ENCODE peak calls at places on chromosomes 16 and 17, in six cellular contexts. M, Y, U, V, H and Q are unnamed samples.

GRCh38 chr16:71338632-71339031 is 19.9 kb upstream of the CALB2 start:
- DNase-seq in V (no peak), U (no peak), M (no peak), H (no peak), Y (no peak), Q (no peak)

GRCh38 chr17:48014603-48015037 is 23.0 kb downstream of the COPZ2 start:
- DNase-seq in H (no peak), U (no peak), M (no peak), V (no peak), Y (no peak), Q (no peak)

GRCh38 chr17:82900741-82901140 is 60.9 kb upstream of the ZNF750 start:
- DNase-seq in M (no peak), U (no peak), H (no peak), V (no peak), Y (no peak), Q (no peak)

GRCh38 chr16:17633146-17633966 is 162.6 kb upstream of the XYLT1 start:
- DNase-seq in H (no peak), Y (no peak), U (no peak), V (no peak), M (no peak), Q (no peak)

GRCh38 chr17:77242118-77242800 is 101.5 kb downstream of the SEC14L1 start:
- DNase-seq in Y (no peak), U (no peak), H (no peak), V (no peak), M (no peak), Q (no peak)

GRCh38 chr17:9322298-9322697 is 253.3 kb downstream of the STX8 start:
- DNase-seq in Y (no peak), M (no peak), V (no peak), U (no peak), H (no peak), Q (no peak)

GRCh38 chr16:2686912-2687507 is 4.7 kb downstream of the KCTD5 start:
- DNase-seq in Y (no peak), V (no peak), U (no peak), M (no peak), H (no peak), Q (peak; percentile 64)

GRCh38 chr16:63568184-63568583 is 1531.9 kb upstream of the CDH8 start:
- DNase-seq in H (no peak), U (no peak), M (no peak), V (no peak), Y (no peak), Q (no peak)

GRCh38 chr17:74118504-74118903 is 85.0 kb upstream of the RPL38 start:
- DNase-seq in H (no peak), M (no peak), U (no peak), Y (no peak), V (no peak), Q (no peak)

GRCh38 chr17:26962255-26963162 is 331.4 kb upstream of the WSB1 start:
- DNase-seq in H (no peak), U (no peak), M (no peak), V (no peak), Y (no peak), Q (no peak)

GRCh38 chr17:1067282-1067956 is 70.5 kb downstream of the TIMM22 start:
- DNase-seq in H (no peak), V (peak; percentile 40), Y (no peak), U (peak; percentile 21), M (no peak), Q (no peak)

GRCh38 chr17:63946440-63947363 is 14.6 kb upstream of the CD79B start:
- DNase-seq in H (no peak), V (no peak), U (peak; percentile 28), Y (peak; percentile 57), M (no peak), Q (peak; percentile 93)

GRCh38 chr17:66749217-66749832 is 85.6 kb upstream of the CACNG5 start:
- DNase-seq in V (no peak), H (no peak), U (no peak), M (no peak), Y (no peak), Q (no peak)

GRCh38 chr17:73650617-73651200 is 6.5 kb upstream of the SDK2 start:
- DNase-seq in V (no peak), Y (peak; percentile 79), M (no peak), U (no peak), H (no peak), Q (no peak)

GRCh38 chr17:56222255-56222654 is 69.0 kb downstream of the ANKFN1 start:
- DNase-seq in U (no peak), M (no peak), Y (no peak), H (no peak), V (no peak), Q (no peak)

GRCh38 chr17:596287-596686 is 118.4 kb downstream of the VPS53 start:
- DNase-seq in V (no peak), U (no peak), M (no peak), H (no peak), Y (no peak), Q (no peak)

GRCh38 chr17:59505610-59506276 is 59.7 kb upstream of the DHX40 start:
- DNase-seq in V (no peak), U (no peak), Y (no peak), H (no peak), M (no peak), Q (no peak)

GRCh38 chr16:16062023-16062932 is 112.9 kb downstream of the ABCC1 start:
- DNase-seq in V (peak; percentile 29), H (no peak), U (peak; percentile 41), Y (no peak), M (no peak), Q (no peak)

GRCh38 chr16:1874854-1875253 is 2.9 kb upstream of the MEIOB start:
- DNase-seq in M (no peak), V (no peak), H (no peak), U (no peak), Y (no peak), Q (no peak)

GRCh38 chr16:84186685-84187437 is at the start of gene TAF1C:
- DNase-seq in U (peak; percentile 96), V (peak; percentile 93), M (peak; percentile 88), H (peak; percentile 81), Y (peak; percentile 92), Q (peak; percentile 98)

GRCh38 chr17:1882836-1883235 is 53.0 kb downstream of the RPA1 start:
- DNase-seq in V (no peak), Y (peak; percentile 32), M (no peak), U (peak; percentile 55), H (no peak), Q (peak; percentile 77)

GRCh38 chr17:9261059-9262029 is 240.0 kb downstream of the NTN1 start:
- DNase-seq in H (no peak), U (no peak), M (no peak), Y (no peak), V (no peak), Q (no peak)

GRCh38 chr16:82876951-82877350 is 250.2 kb downstream of the CDH13 start:
- DNase-seq in M (no peak), V (no peak), Y (no peak), U (no peak), H (no peak), Q (no peak)

GRCh38 chr17:40351185-40352043 is 13.1 kb downstream of the GJD3 start:
- DNase-seq in H (no peak), M (no peak), U (no peak), Y (peak; percentile 16), V (no peak), Q (no peak)

GRCh38 chr17:40348562-40349476 is 15.7 kb downstream of the GJD3 start:
- DNase-seq in Y (peak; percentile 40), V (peak; percentile 79), U (no peak), M (no peak), H (no peak), Q (no peak)

GRCh38 chr17:40350410-40351184 is 13.9 kb downstream of the GJD3 start:
- DNase-seq in U (no peak), V (no peak), M (no peak), Y (peak; percentile 28), H (no peak), Q (no peak)

GRCh38 chr17:40348136-40348504 is 16.4 kb downstream of the GJD3 start:
- DNase-seq in H (no peak), V (no peak), U (no peak), Y (peak; percentile 20), M (no peak), Q (no peak)

DNA sequence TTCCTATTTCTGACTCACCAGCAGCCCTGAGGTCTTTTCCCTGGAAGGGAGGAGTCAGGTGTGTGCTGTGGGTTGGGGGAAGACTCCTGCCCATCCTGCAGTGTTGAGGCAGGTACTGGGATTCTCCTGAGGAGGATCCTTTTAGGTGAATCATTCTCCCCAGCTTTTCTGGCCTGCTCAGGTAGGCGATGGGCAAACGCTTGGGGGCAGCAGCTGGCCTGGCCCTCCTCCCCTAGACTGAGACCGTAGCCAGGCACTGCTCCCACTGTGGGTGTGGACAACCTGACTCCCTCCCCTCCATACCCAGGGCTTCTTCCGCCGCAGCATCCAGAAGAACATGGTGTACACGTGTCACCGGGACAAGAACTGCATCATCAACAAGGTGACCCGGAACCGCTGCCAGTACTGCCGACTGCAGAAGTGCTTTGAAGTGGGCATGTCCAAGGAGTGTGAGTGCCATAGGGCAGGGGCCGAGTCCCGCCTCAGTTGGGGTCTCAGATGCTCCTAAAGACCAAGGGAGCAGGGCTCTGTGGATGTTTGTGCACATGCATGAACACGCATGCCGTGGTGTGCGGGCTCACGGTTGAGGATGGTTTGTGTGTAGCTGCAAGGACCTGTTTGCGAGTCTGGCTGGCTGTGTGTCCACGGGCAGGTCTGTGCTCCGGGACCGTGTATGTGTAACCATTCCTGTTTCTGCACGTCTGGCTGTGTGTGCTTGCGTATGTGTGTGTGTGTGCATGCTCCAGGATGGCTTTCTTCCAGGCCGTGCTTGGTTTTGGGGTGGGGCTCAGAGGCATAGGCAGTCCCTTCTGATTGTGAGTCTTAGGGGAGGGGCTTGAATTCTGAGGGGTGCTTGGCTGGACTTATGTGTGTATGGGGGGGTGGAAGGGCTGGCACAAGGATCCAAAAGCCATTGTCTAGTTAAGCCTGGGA is 14.8 kb downstream of the GJD3 start:
- DNase-seq in U (peak; percentile 72), Y (peak; percentile 50), H (no peak), V (peak; percentile 58), M (no peak), Q (no peak)
- H3K27ac ChIP-seq in U (peak overlapping the region; percentile 41), Y (no peak overlapping the region), H (no peak overlapping the region), V (peak overlapping the region; percentile 97), M (no peak overlapping the region), Q (no peak overlapping the region)

GRCh38 chr17:81533713-81534141 is 5.5 kb downstream of the FSCN2 start:
- DNase-seq in Y (no peak), V (no peak), M (no peak), U (no peak), H (no peak), Q (no peak)
- H3K27ac ChIP-seq in Y (no peak overlapping the region), V (no peak overlapping the region), M (no peak overlapping the region), U (no peak overlapping the region), H (no peak overlapping the region), Q (no peak overlapping the region)

GRCh38 chr17:30605027-30605426 is 127.8 kb downstream of the GOSR1 start:
- DNase-seq in V (no peak), M (no peak), Y (no peak), H (no peak), U (no peak), Q (no peak)
- H3K27ac ChIP-seq in V (no peak overlapping the region), M (no peak overlapping the region), Y (no peak overlapping the region), H (no peak overlapping the region), U (no peak overlapping the region), Q (no peak overlapping the region)

GRCh38 chr16:85536073-85536410 is 77.1 kb upstream of the GSE1 start:
- DNase-seq in V (no peak), Y (no peak), M (no peak), H (no peak), U (no peak), Q (no peak)
- H3K27ac ChIP-seq in V (peak overlapping the region; percentile 63), Y (peak overlapping the region; percentile 41), M (no peak overlapping the region), H (no peak overlapping the region), U (no peak overlapping the region), Q (no peak overlapping the region)

GRCh38 chr16:69311115-69311532 is at the start of gene VPS4A:
- DNase-seq in M (peak; percentile 92), U (peak; percentile 96), H (peak; percentile 85), Y (peak; percentile 97), V (peak; percentile 95), Q (peak; percentile 98)
- H3K27ac ChIP-seq in M (peak within 1 kb of the TSS; percentile 75), U (peak within 1 kb of the TSS; percentile 76), H (peak within 1 kb of the TSS; percentile 86), Y (peak within 1 kb of the TSS; percentile 90), V (peak within 1 kb of the TSS; percentile 92), Q (peak within 1 kb of the TSS; percentile 60)